ENCODE peak calls at places on chromosomes 3 and 15, in four cellular contexts. G is HCT116, W is endothelial cell of umbilical vein, S is fibroblast of lung. E is an unnamed sample. For H3K36me3, the result is how much of the 10 kb centered on the place peaks cover.

GRCh38 chr3:88123526-88123925 is 26.2 kb upstream of the C3orf38 start:
- DNase-seq in G (no peak), S (no peak), W (no peak), E (no peak)

GRCh38 chr15:53962646-53963561 is 15.3 kb upstream of the UNC13C start:
- DNase-seq in G (no peak), W (peak), S (peak), E (no peak)

GRCh38 chr3:139121513-139122220 is 77.0 kb upstream of the PRR23C start:
- DNase-seq in G (no peak), S (peak), W (no peak), E (no peak)

GRCh38 chr3:156723182-156723619 is 48.8 kb downstream of the TIPARP start:
- DNase-seq in G (no peak), W (no peak), S (no peak), E (no peak)

GRCh38 chr3:128433630-128434185 is 33.0 kb downstream of the DNAJB8 start:
- DNase-seq in W (no peak), S (no peak), G (no peak), E (no peak)

GRCh38 chr15:27234593-27234992 is 263.6 kb downstream of the GABRG3 start:
- DNase-seq in S (peak), W (no peak), G (no peak), E (no peak)

GRCh38 chr15:23866832-23867231 is 179.7 kb upstream of the NDN start:
- DNase-seq in S (peak), G (no peak), W (no peak), E (no peak)

GRCh38 chr3:46930176-46930944 is 46.2 kb downstream of the CCDC12 start:
- DNase-seq in S (no peak), W (peak), G (no peak), E (no peak)

GRCh38 chr3:36695769-36696137 is 68.6 kb downstream of the DCLK3 start:
- DNase-seq in S (peak), G (no peak), W (no peak), E (peak)

GRCh38 chr3:23600178-23600577 is 205.6 kb upstream of the UBE2E1 start:
- DNase-seq in W (no peak), S (peak), G (no peak), E (no peak)

GRCh38 chr15:41494190-41494921 is 682 bp downstream of the ITPKA start:
- DNase-seq in G (no peak), S (no peak), W (no peak), E (no peak)
- TF ChIP-seq EZH2 in G (no peak), S (peak), W (peak), E (peak)

GRCh38 chr15:90952901-90953677 is 1.6 kb upstream of the RCCD1 start:
- DNase-seq in S (no peak), G (no peak), W (no peak), E (no peak)

GRCh38 chr15:90950676-90951075 is 4.0 kb upstream of the RCCD1 start:
- DNase-seq in S (no peak), G (no peak), W (no peak), E (no peak)

GRCh38 chr15:90947577-90948357 is 6.9 kb upstream of the RCCD1 start:
- DNase-seq in S (no peak), G (no peak), W (no peak), E (no peak)

GRCh38 chr15:90948506-90948905 is 6.2 kb upstream of the RCCD1 start:
- DNase-seq in G (no peak), S (no peak), W (no peak), E (no peak)

DNA sequence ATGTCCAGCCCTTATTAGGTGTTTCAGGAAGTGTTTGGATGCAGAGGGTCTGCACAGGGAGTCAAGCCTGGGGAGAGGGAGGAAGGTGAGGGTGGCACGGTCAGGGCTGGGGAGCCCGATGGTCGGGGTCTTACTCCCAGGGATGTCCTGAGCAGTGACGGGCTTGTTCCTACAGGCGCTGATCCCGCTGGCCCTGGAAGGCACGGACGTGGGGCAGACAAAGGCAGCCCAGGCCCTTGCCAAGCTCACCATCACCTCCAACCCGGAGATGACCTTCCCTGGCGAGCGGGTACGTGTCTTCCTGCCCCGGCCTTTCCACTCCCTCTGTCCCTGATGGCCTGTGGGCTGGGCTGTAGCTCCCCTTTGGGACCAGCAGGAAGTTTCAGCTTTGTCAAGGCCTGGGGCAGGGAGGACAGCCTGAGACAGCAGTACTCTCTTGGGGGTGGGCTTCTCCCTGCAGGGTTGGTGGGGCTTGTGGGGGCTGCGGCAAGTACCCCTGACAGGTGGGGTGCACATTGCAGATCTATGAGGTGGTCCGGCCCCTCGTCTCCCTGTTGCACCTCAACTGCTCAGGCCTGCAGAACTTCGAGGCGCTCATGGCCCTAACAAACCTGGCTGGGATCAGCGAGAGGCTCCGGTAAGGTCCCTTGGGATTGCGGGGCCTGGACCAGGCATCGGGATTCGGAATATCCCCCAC is 4.6 kb upstream of the RCCD1 start:
- DNase-seq in S (no peak), W (no peak), G (no peak), E (no peak)
- H3K36me3 ChIP-seq in S (under half), W (under half), G (under half), E (under half)

GRCh38 chr3:180610981-180611380 is 9.0 kb downstream of the TTC14 start:
- DNase-seq in S (peak), W (no peak), G (no peak), E (no peak)
- H3K9ac ChIP-seq in S (no peak), W (no peak), G (no peak), E (no peak)

DNA sequence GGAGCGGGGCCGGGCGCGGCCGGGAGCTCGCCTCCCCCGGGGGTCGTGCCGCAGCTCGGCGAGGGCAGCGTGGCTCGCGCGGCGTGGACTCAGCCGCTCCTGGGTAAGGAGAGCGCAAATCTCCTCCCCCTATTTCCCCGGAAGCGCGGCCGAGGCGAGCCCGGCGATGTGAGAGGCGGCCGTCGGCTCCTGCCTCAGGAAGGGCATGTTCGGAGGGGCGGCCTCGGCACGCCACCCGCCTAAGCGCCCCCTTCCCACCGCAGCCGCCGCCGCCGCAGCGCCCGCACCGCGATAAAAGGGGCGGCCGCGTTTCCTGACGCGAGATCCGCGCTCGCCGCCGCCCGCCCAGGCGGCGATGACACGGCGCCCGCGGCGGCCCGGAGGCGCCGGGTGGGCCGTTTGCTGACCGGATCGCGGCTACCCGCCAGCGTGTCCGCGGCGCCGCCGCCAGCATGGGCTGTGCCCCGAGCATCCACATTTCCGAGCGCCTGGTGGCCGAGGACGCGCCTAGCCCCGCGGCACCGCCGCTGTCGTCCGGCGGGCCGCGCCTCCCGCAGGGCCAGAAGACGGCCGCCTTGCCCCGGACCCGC is at the start of gene PDE8A:
- DNase-seq in G (no peak), S (no peak), W (peak), E (no peak)
- TF ChIP-seq EZH2 in G (no peak), S (no peak), W (no peak), E (no peak)

E was measured in keratinocyte.